ENCODE peak calls at places on chromosomes 16 and 17, in four cellular contexts. U, Z, C and H are unnamed samples.

GRCh38 chr17:13437966-13438779 is 163.6 kb downstream of the HS3ST3A1 start:
- DNase-seq in Z (no peak), C (no peak), U (no peak), H (no peak)

GRCh38 chr16:59601452-59601851 is 867.3 kb upstream of the GOT2 start:
- DNase-seq in Z (peak; percentile 68), U (no peak), C (no peak), H (no peak)

GRCh38 chr16:162271-162991 is 3.3 kb upstream of the HBM start:
- DNase-seq in U (no peak), C (no peak), Z (no peak), H (no peak)

GRCh38 chr17:18143044-18143936 is 34.7 kb downstream of the MYO15A start:
- DNase-seq in U (peak; percentile 71), C (peak; percentile 19), Z (no peak), H (no peak)

GRCh38 chr16:79372504-79373184 is 227.9 kb downstream of the MAF start:
- DNase-seq in Z (no peak), U (no peak), C (peak; percentile 7), H (peak; percentile 13)

GRCh38 chr17:233473-233941 is 52.1 kb upstream of the DOC2B start:
- DNase-seq in Z (no peak), C (no peak), U (no peak), H (no peak)

GRCh38 chr16:1929105-1929504 is 10.9 kb upstream of the HS3ST6 start:
- DNase-seq in C (peak; percentile 37), Z (no peak), U (peak; percentile 42), H (peak; percentile 27)

GRCh38 chr17:34370997-34371395 is 8.0 kb upstream of the CCL1 start:
- DNase-seq in C (no peak), Z (no peak), U (no peak), H (no peak)

GRCh38 chr17:19708431-19709175 is 7.8 kb downstream of the SLC47A2 start:
- DNase-seq in U (no peak), C (no peak), Z (no peak), H (no peak)